ENCODE peak calls at places on chromosomes 12 and 14, in seven cellular contexts. N, C, U, K, X, J and H are unnamed samples.

GRCh38 chr12:98738002-98738401 is 92.9 kb downstream of the APAF1 start:
- DNase-seq in U (no peak), K (no peak), N (no peak), J (no peak), X (no peak), C (no peak), H (no peak)

GRCh38 chr14:24339284-24340151 is at the start of gene RIPK3:
- DNase-seq in J (no peak), C (no peak), X (no peak), K (no peak), N (no peak), U (no peak), H (no peak)

GRCh38 chr14:77485256-77485655 is 13.4 kb downstream of the ISM2 start:
- DNase-seq in C (no peak), J (no peak), U (no peak), N (no peak), K (no peak), X (no peak), H (no peak)

GRCh38 chr14:99599440-99599839 is 4.6 kb downstream of the CCDC85C start:
- DNase-seq in N (no peak), C (no peak), U (no peak), X (no peak), J (no peak), K (no peak), H (no peak)

GRCh38 chr12:122399592-122400373 is 22.7 kb downstream of the CLIP1 start:
- DNase-seq in X (peak), J (peak), N (no peak), C (peak), U (peak), K (peak), H (peak)

GRCh38 chr14:92950773-92951172 is 27.8 kb downstream of the CHGA start:
- DNase-seq in X (no peak), J (peak), U (peak), N (no peak), C (no peak), K (no peak), H (no peak)

GRCh38 chr12:31828057-31828456 is 99.2 kb upstream of the AMN1 start:
- DNase-seq in C (no peak), N (no peak), J (no peak), U (no peak), X (peak), K (no peak), H (no peak)

GRCh38 chr12:114401346-114402320 is 4.3 kb downstream of the TBX5 start:
- DNase-seq in X (no peak), N (no peak), K (no peak), U (peak), J (no peak), C (no peak), H (no peak)

GRCh38 chr12:101287357-101287756 is 7.5 kb downstream of the UTP20 start:
- DNase-seq in X (no peak), N (no peak), C (no peak), J (no peak), U (no peak), K (no peak), H (no peak)

DNA sequence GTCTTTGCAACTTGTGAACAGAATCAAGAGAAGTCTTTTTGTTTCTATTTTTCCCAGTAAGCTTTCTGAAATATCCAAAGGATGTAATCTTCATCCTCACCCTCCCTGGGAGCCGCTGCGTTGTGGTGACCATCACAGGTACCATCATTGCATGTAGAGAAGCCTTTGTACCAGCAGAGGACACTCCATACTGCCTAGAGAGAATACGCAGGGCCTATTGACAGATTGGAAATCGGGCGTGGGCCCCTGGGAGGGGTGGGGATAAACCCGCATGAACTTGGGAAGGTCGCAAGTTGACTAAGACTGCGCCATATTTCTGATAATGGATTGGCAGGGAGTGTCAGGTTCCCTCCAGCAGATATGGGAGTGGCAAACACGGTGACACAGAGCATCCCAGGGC is 12.7 kb downstream of the KRT1 start:
- DNase-seq in J (no peak), U (no peak), K (no peak), N (no peak), X (no peak), C (no peak), H (no peak)
- TF ChIP-seq CTCF in J (peak), U (peak), K (peak), N (no peak), X (peak), C (no peak), H (peak)

DNA sequence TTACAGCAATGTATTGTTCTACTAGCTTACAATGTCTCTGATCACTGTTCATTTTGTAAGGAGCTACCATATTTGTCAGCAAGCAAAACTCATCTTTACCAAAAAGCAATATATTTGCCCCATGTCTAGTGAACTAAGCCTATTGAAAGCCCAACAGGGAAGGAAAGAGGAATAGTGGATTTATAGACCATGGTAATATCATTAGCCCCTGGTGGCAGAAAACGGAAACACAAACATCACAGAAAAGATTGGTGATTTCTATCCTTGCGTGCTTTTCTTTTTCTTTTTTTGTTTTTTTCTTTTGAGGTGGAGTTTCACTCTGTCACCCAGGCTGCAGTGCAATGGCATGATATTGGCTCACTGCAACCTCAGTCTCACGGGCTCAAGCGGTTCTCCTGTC is 1562.4 kb upstream of the TMEM132C start:
- DNase-seq in K (no peak), C (no peak), N (no peak), J (no peak), U (no peak), X (peak), H (no peak)
- TF ChIP-seq CTCF in K (no peak), C (no peak), N (peak), J (no peak), U (no peak), X (peak), H (peak)

DNA sequence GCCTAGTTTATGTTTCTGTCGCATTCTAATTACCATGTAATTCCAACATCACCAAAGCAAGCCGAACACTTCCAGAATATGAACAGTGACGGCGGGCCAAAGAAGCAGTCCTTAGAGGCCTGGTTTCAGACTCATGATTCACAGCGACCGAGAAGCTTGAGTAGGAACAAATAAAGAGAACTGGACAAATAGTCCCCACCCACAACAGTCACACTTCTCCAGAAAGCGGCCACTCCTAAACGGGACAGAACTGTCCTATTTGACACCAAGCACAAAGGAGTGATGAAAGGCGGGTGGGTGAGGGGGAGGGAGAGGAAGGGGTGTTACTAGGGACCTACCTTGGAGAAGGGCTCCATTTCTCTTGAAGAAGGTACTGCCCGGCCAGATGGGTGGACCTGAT is 136.4 kb downstream of the FOXN3 start:
- DNase-seq in K (no peak), U (no peak), C (no peak), J (no peak), N (no peak), X (no peak), H (no peak)
- TF ChIP-seq CTCF in K (no peak), U (no peak), C (no peak), J (no peak), N (no peak), X (no peak), H (no peak)

GRCh38 chr14:65414961-65415589 is 2.5 kb downstream of the FUT8 start:
- DNase-seq in U (peak), J (peak), X (peak), C (no peak), K (peak), N (no peak), H (no peak)
- TF ChIP-seq CTCF in U (peak), J (peak), X (peak), C (peak), K (peak), N (peak), H (peak)

GRCh38 chr14:57182760-57183503 is 85.8 kb downstream of the EXOC5 start:
- DNase-seq in J (peak), C (no peak), X (peak), K (peak), N (no peak), U (peak), H (no peak)
- TF ChIP-seq CTCF in J (peak), C (no peak), X (peak), K (peak), N (no peak), U (peak), H (peak)

DNA sequence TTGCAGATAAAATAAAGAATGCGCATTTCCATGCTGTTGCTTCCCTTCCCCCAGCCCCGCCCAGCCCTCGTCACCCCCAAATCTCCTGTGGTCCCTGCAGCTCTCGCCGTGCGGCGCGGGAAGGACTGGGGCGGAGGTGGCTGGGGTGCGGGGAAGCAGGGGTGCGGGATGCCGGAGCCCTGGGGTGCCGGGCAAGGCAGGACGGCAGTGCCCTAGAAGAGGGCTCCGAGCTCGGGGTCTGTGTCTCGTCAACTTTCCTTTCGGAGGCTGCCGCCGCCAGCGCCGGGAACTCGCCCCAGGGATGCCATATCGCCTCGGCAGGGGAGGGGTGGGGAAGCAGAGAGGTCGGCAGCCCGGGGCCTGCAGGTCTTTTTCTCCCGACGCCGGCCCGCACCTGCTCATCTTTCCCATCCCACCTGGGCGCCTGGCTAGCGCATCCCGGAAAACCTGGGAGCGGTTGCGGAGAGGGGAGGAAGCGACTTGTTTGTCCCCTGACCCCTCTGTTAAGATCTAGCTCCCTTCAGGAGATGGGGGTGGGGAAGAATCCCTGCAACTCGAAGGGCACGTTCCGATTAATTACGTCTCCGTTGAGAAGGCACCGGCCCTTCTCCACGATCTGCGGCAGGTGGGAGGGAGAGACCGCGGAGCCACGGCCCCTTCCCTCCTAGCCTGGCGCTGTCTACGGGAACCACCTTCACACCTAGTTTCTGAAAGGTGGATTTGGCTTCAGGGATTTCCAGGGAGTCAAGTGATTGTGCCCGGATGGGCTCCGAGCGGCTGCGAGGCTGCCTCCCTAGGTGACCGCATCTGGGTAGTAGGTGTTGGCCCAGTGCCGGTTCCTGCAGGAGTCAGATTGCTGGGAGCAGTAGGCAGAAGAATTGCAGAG is 621 bp downstream of the CNTN1 start:
- DNase-seq in U (no peak), X (no peak), K (no peak), C (no peak), N (peak), J (peak), H (peak)
- TF ChIP-seq CTCF in U (no peak), X (no peak), K (no peak), C (no peak), N (no peak), J (no peak), H (no peak)

GRCh38 chr12:75728826-75729225 is 217.4 kb upstream of the KRR1 start:
- DNase-seq in X (no peak), U (no peak), J (no peak), C (no peak), N (no peak), K (no peak), H (no peak)

GRCh38 chr12:75722714-75723200 is 211.3 kb upstream of the KRR1 start:
- DNase-seq in K (peak), N (no peak), C (no peak), X (peak), J (peak), U (peak), H (no peak)

GRCh38 chr12:75724913-75725312 is 213.5 kb upstream of the KRR1 start:
- DNase-seq in N (no peak), J (peak), U (peak), X (peak), C (no peak), K (peak), H (no peak)

GRCh38 chr12:75727577-75727976 is 216.2 kb upstream of the KRR1 start:
- DNase-seq in K (no peak), X (no peak), C (no peak), J (no peak), N (no peak), U (no peak), H (no peak)

GRCh38 chr12:75725505-75726120 is 214.2 kb upstream of the KRR1 start:
- DNase-seq in X (peak), N (no peak), J (no peak), C (no peak), U (peak), K (no peak), H (no peak)
- TF ChIP-seq CTCF in X (peak), N (no peak), J (no peak), C (no peak), U (peak), K (peak), H (no peak)

DNA sequence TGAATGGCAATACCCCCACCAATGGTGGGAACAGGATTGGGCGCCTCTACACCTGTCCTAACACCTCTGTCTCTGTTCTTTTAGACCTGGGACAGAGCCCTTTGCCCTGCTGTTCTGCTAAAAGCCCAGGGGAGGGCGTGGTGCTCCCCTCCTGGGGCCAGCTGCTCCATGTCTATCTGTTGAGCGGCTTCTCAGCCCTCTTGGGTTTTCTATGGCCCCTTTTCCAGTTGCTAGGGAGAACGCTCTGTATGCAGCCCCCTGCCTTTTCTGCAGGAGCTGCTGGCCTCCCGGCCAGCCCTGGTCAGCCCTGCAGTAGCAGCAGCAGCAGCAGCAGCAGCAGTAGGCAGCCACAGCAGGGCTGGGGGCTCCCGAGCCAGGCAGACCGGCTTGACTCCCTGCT is 1.2 kb downstream of the RTL1 start:
- DNase-seq in J (no peak), U (no peak), K (no peak), X (no peak), C (no peak), N (no peak), H (no peak)
- TF ChIP-seq CTCF in J (peak), U (no peak), K (no peak), X (no peak), C (no peak), N (no peak), H (peak)